ENCODE peak calls at places on chromosomes 3 and 15, in nine cellular contexts. One of them, this sample, is unnamed. For H3K36me3, the result is how much of the 10 kb centered on the place peaks cover.

GRCh38 chr3:49523756-49524747 is 30.2 kb upstream of the BSN start:
- DNase-seq in A673: no peak
- DNase-seq in body of pancreas: peak
- DNase-seq in IMR-90: no peak
- DNase-seq in CD8-positive, alpha-beta T cell: no peak
- DNase-seq in heart right ventricle: no peak
- DNase-seq in esophagus squamous epithelium: no peak
- DNase-seq in brain microvascular endothelial cell: no peak
- DNase-seq in CD8-positive, alpha-beta memory T cell: no peak
- DNase-seq in this sample: no peak

GRCh38 chr3:138360272-138361192 is 12.2 kb downstream of the MRAS start:
- DNase-seq in A673: no peak
- DNase-seq in brain microvascular endothelial cell: no peak
- DNase-seq in body of pancreas: no peak
- DNase-seq in CD8-positive, alpha-beta memory T cell: no peak
- DNase-seq in IMR-90: no peak
- DNase-seq in heart right ventricle: peak
- DNase-seq in esophagus squamous epithelium: no peak
- DNase-seq in CD8-positive, alpha-beta T cell: no peak
- DNase-seq in this sample: peak

GRCh38 chr3:16917256-16917935 is 32.6 kb downstream of the PLCL2 start:
- DNase-seq in esophagus squamous epithelium: no peak
- DNase-seq in heart right ventricle: no peak
- DNase-seq in A673: no peak
- DNase-seq in CD8-positive, alpha-beta memory T cell: no peak
- DNase-seq in IMR-90: peak
- DNase-seq in CD8-positive, alpha-beta T cell: no peak
- DNase-seq in brain microvascular endothelial cell: peak
- DNase-seq in body of pancreas: no peak
- DNase-seq in this sample: no peak

GRCh38 chr3:43964640-43965039 is 273.9 kb downstream of the ABHD5 start:
- DNase-seq in heart right ventricle: no peak
- DNase-seq in CD8-positive, alpha-beta memory T cell: no peak
- DNase-seq in esophagus squamous epithelium: no peak
- DNase-seq in body of pancreas: no peak
- DNase-seq in IMR-90: no peak
- DNase-seq in A673: no peak
- DNase-seq in brain microvascular endothelial cell: no peak
- DNase-seq in CD8-positive, alpha-beta T cell: no peak
- DNase-seq in this sample: no peak

GRCh38 chr3:117853923-117854322 is 1144.3 kb downstream of the TUSC7 start:
- DNase-seq in brain microvascular endothelial cell: peak
- DNase-seq in CD8-positive, alpha-beta memory T cell: no peak
- DNase-seq in CD8-positive, alpha-beta T cell: no peak
- DNase-seq in IMR-90: peak
- DNase-seq in heart right ventricle: no peak
- DNase-seq in A673: no peak
- DNase-seq in body of pancreas: no peak
- DNase-seq in esophagus squamous epithelium: no peak
- DNase-seq in this sample: no peak

GRCh38 chr3:188861847-188862740 is 309.7 kb upstream of the TPRG1 start:
- DNase-seq in body of pancreas: no peak
- DNase-seq in heart right ventricle: no peak
- DNase-seq in IMR-90: peak
- DNase-seq in CD8-positive, alpha-beta memory T cell: no peak
- DNase-seq in A673: no peak
- DNase-seq in esophagus squamous epithelium: no peak
- DNase-seq in brain microvascular endothelial cell: peak
- DNase-seq in CD8-positive, alpha-beta T cell: no peak
- DNase-seq in this sample: no peak

GRCh38 chr3:31592764-31593163 is 60.0 kb downstream of the STT3B start:
- DNase-seq in brain microvascular endothelial cell: no peak
- DNase-seq in A673: no peak
- DNase-seq in CD8-positive, alpha-beta memory T cell: no peak
- DNase-seq in body of pancreas: no peak
- DNase-seq in esophagus squamous epithelium: no peak
- DNase-seq in heart right ventricle: no peak
- DNase-seq in IMR-90: no peak
- DNase-seq in CD8-positive, alpha-beta T cell: no peak
- DNase-seq in this sample: no peak

GRCh38 chr3:164132878-164133277 is 945.4 kb downstream of the SI start:
- DNase-seq in CD8-positive, alpha-beta T cell: no peak
- DNase-seq in heart right ventricle: no peak
- DNase-seq in body of pancreas: no peak
- DNase-seq in esophagus squamous epithelium: no peak
- DNase-seq in CD8-positive, alpha-beta memory T cell: no peak
- DNase-seq in brain microvascular endothelial cell: no peak
- DNase-seq in A673: no peak
- DNase-seq in IMR-90: no peak
- DNase-seq in this sample: no peak

GRCh38 chr15:69699096-69699495 is 246.5 kb downstream of the RPLP1 start:
- DNase-seq in brain microvascular endothelial cell: no peak
- DNase-seq in body of pancreas: no peak
- DNase-seq in CD8-positive, alpha-beta memory T cell: no peak
- DNase-seq in heart right ventricle: no peak
- DNase-seq in CD8-positive, alpha-beta T cell: no peak
- DNase-seq in IMR-90: no peak
- DNase-seq in A673: no peak
- DNase-seq in esophagus squamous epithelium: no peak
- DNase-seq in this sample: no peak

GRCh38 chr3:71968491-71968890 is 183.5 kb upstream of the PROK2 start:
- DNase-seq in CD8-positive, alpha-beta T cell: no peak
- DNase-seq in body of pancreas: no peak
- DNase-seq in A673: no peak
- DNase-seq in heart right ventricle: no peak
- DNase-seq in CD8-positive, alpha-beta memory T cell: no peak
- DNase-seq in esophagus squamous epithelium: no peak
- DNase-seq in brain microvascular endothelial cell: no peak
- DNase-seq in IMR-90: no peak
- DNase-seq in this sample: no peak

DNA sequence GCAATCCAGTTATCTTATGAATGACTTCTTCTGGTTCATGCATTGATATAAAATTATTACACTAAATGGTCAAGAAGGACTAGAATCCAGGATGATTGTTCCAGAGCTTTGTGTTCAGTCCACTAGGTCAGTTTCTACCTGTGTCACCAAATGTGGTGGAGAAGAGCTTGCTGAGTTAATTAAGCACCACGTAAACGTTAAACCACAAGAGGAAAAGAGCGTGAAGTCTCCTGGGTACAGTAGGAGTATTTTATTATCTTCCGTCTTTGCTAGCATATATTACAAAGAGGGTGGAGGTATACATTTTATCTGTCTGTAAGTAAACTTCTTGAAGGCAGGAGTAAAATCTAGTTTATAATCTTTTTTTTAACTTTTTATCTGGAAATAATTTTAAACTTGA is 23.5 kb downstream of the CHP1 start:
- DNase-seq in body of pancreas: no peak
- DNase-seq in esophagus squamous epithelium: no peak
- DNase-seq in heart right ventricle: no peak
- DNase-seq in IMR-90: no peak
- DNase-seq in CD8-positive, alpha-beta T cell: no peak
- DNase-seq in A673: no peak
- DNase-seq in CD8-positive, alpha-beta memory T cell: no peak
- DNase-seq in brain microvascular endothelial cell: no peak
- DNase-seq in this sample: no peak
- H3K36me3 ChIP-seq in body of pancreas: under half
- H3K36me3 ChIP-seq in esophagus squamous epithelium: half or more
- H3K36me3 ChIP-seq in heart right ventricle: under half
- H3K36me3 ChIP-seq in IMR-90: under half
- H3K36me3 ChIP-seq in CD8-positive, alpha-beta T cell: under half
- H3K36me3 ChIP-seq in A673: under half
- H3K36me3 ChIP-seq in CD8-positive, alpha-beta memory T cell: under half
- H3K36me3 ChIP-seq in brain microvascular endothelial cell: under half
- H3K36me3 ChIP-seq in this sample: under half

GRCh38 chr15:60414016-60414682 is 16.4 kb upstream of the ANXA2 start:
- DNase-seq in esophagus squamous epithelium: no peak
- DNase-seq in CD8-positive, alpha-beta T cell: no peak
- DNase-seq in brain microvascular endothelial cell: no peak
- DNase-seq in IMR-90: peak
- DNase-seq in body of pancreas: no peak
- DNase-seq in A673: no peak
- DNase-seq in CD8-positive, alpha-beta memory T cell: no peak
- DNase-seq in heart right ventricle: no peak
- DNase-seq in this sample: no peak
- H3K27ac ChIP-seq in esophagus squamous epithelium: peak
- H3K27ac ChIP-seq in CD8-positive, alpha-beta T cell: no peak
- H3K27ac ChIP-seq in brain microvascular endothelial cell: no peak
- H3K27ac ChIP-seq in IMR-90: no peak
- H3K27ac ChIP-seq in body of pancreas: no peak
- H3K27ac ChIP-seq in A673: no peak
- H3K27ac ChIP-seq in CD8-positive, alpha-beta memory T cell: no peak
- H3K27ac ChIP-seq in heart right ventricle: no peak
- H3K27ac ChIP-seq in this sample: no peak

GRCh38 chr3:64002248-64002647 is 21.0 kb downstream of the PSMD6 start:
- DNase-seq in body of pancreas: no peak
- DNase-seq in CD8-positive, alpha-beta memory T cell: no peak
- DNase-seq in A673: no peak
- DNase-seq in esophagus squamous epithelium: no peak
- DNase-seq in CD8-positive, alpha-beta T cell: no peak
- DNase-seq in brain microvascular endothelial cell: no peak
- DNase-seq in heart right ventricle: no peak
- DNase-seq in IMR-90: no peak
- DNase-seq in this sample: no peak
- H3K36me3 ChIP-seq in body of pancreas: under half
- H3K36me3 ChIP-seq in CD8-positive, alpha-beta memory T cell: under half
- H3K36me3 ChIP-seq in A673: under half
- H3K36me3 ChIP-seq in esophagus squamous epithelium: half or more
- H3K36me3 ChIP-seq in CD8-positive, alpha-beta T cell: half or more
- H3K36me3 ChIP-seq in brain microvascular endothelial cell: under half
- H3K36me3 ChIP-seq in heart right ventricle: under half
- H3K36me3 ChIP-seq in IMR-90: under half
- H3K36me3 ChIP-seq in this sample: half or more

GRCh38 chr3:54642147-54642546 is 285.7 kb downstream of the LRTM1 start:
- DNase-seq in IMR-90: no peak
- DNase-seq in esophagus squamous epithelium: no peak
- DNase-seq in body of pancreas: no peak
- DNase-seq in A673: no peak
- DNase-seq in heart right ventricle: no peak
- DNase-seq in brain microvascular endothelial cell: no peak
- DNase-seq in CD8-positive, alpha-beta memory T cell: no peak
- DNase-seq in CD8-positive, alpha-beta T cell: no peak
- DNase-seq in this sample: no peak
- H3K27ac ChIP-seq in IMR-90: no peak
- H3K27ac ChIP-seq in esophagus squamous epithelium: peak
- H3K27ac ChIP-seq in body of pancreas: no peak
- H3K27ac ChIP-seq in A673: no peak
- H3K27ac ChIP-seq in heart right ventricle: no peak
- H3K27ac ChIP-seq in brain microvascular endothelial cell: no peak
- H3K27ac ChIP-seq in CD8-positive, alpha-beta memory T cell: no peak
- H3K27ac ChIP-seq in CD8-positive, alpha-beta T cell: no peak
- H3K27ac ChIP-seq in this sample: no peak

This sample was measured in upper lobe of right lung.